ENCODE peak calls at places on chromosomes 4 and X, in nine cellular contexts. One of them, this sample, is unnamed. For H3K9me3, the result is how much of the 10 kb centered on the place peaks cover.

GRCh38 chrX:134741801-134742200 is 83.5 kb upstream of the PLAC1 start:
- DNase-seq in prostate gland: no peak
- DNase-seq in GM12878: no peak
- DNase-seq in stomach: no peak
- DNase-seq in upper lobe of left lung: no peak
- DNase-seq in breast epithelium: no peak
- DNase-seq in SK-N-MC: no peak
- DNase-seq in transverse colon: no peak
- DNase-seq in spleen: no peak
- DNase-seq in this sample: no peak

GRCh38 chrX:109793191-109793590 is 60.1 kb upstream of the ACSL4 start:
- DNase-seq in prostate gland: no peak
- DNase-seq in GM12878: no peak
- DNase-seq in stomach: no peak
- DNase-seq in upper lobe of left lung: no peak
- DNase-seq in breast epithelium: no peak
- DNase-seq in SK-N-MC: no peak
- DNase-seq in transverse colon: no peak
- DNase-seq in spleen: no peak
- DNase-seq in this sample: no peak

GRCh38 chr4:78496021-78496643 is 55.4 kb upstream of the ANXA3 start:
- DNase-seq in prostate gland: no peak
- DNase-seq in GM12878: no peak
- DNase-seq in stomach: no peak
- DNase-seq in upper lobe of left lung: no peak
- DNase-seq in breast epithelium: no peak
- DNase-seq in SK-N-MC: no peak
- DNase-seq in transverse colon: no peak
- DNase-seq in spleen: no peak
- DNase-seq in this sample: no peak

GRCh38 chr4:128286474-128287158 is 997 bp downstream of the PGRMC2 start:
- DNase-seq in prostate gland: peak
- DNase-seq in GM12878: no peak
- DNase-seq in stomach: no peak
- DNase-seq in upper lobe of left lung: no peak
- DNase-seq in breast epithelium: no peak
- DNase-seq in SK-N-MC: no peak
- DNase-seq in transverse colon: no peak
- DNase-seq in spleen: no peak
- DNase-seq in this sample: no peak

GRCh38 chr4:20625460-20625859 is 74.8 kb upstream of the PACRGL start:
- DNase-seq in prostate gland: no peak
- DNase-seq in GM12878: no peak
- DNase-seq in stomach: no peak
- DNase-seq in upper lobe of left lung: no peak
- DNase-seq in breast epithelium: no peak
- DNase-seq in SK-N-MC: no peak
- DNase-seq in transverse colon: peak
- DNase-seq in spleen: no peak
- DNase-seq in this sample: no peak

GRCh38 chr4:36712013-36712412 is 430.6 kb downstream of the DTHD1 start:
- DNase-seq in prostate gland: no peak
- DNase-seq in GM12878: no peak
- DNase-seq in stomach: no peak
- DNase-seq in upper lobe of left lung: no peak
- DNase-seq in breast epithelium: no peak
- DNase-seq in SK-N-MC: no peak
- DNase-seq in transverse colon: no peak
- DNase-seq in spleen: no peak
- DNase-seq in this sample: no peak

GRCh38 chr4:102354671-102355454 is 9.6 kb upstream of the SLC39A8 start:
- DNase-seq in prostate gland: no peak
- DNase-seq in GM12878: no peak
- DNase-seq in stomach: no peak
- DNase-seq in upper lobe of left lung: no peak
- DNase-seq in breast epithelium: no peak
- DNase-seq in SK-N-MC: peak
- DNase-seq in transverse colon: no peak
- DNase-seq in spleen: no peak
- DNase-seq in this sample: no peak

GRCh38 chr4:56755901-56756300 is 65.6 kb downstream of the SPINK2 start:
- DNase-seq in prostate gland: no peak
- DNase-seq in GM12878: no peak
- DNase-seq in stomach: no peak
- DNase-seq in upper lobe of left lung: no peak
- DNase-seq in breast epithelium: no peak
- DNase-seq in SK-N-MC: no peak
- DNase-seq in transverse colon: no peak
- DNase-seq in spleen: no peak
- DNase-seq in this sample: no peak

GRCh38 chr4:16695896-16696295 is 202.5 kb downstream of the LDB2 start:
- DNase-seq in prostate gland: no peak
- DNase-seq in GM12878: no peak
- DNase-seq in stomach: no peak
- DNase-seq in upper lobe of left lung: no peak
- DNase-seq in breast epithelium: no peak
- DNase-seq in SK-N-MC: no peak
- DNase-seq in transverse colon: no peak
- DNase-seq in spleen: no peak
- DNase-seq in this sample: no peak

GRCh38 chrX:84709987-84710386 is 207.7 kb upstream of the HDX start:
- DNase-seq in prostate gland: no peak
- DNase-seq in GM12878: no peak
- DNase-seq in stomach: no peak
- DNase-seq in upper lobe of left lung: no peak
- DNase-seq in breast epithelium: no peak
- DNase-seq in SK-N-MC: no peak
- DNase-seq in transverse colon: no peak
- DNase-seq in spleen: no peak
- DNase-seq in this sample: no peak

GRCh38 chr4:165714650-165715049 is 158.4 kb upstream of the TLL1 start:
- DNase-seq in prostate gland: no peak
- DNase-seq in GM12878: no peak
- DNase-seq in stomach: no peak
- DNase-seq in upper lobe of left lung: no peak
- DNase-seq in breast epithelium: no peak
- DNase-seq in SK-N-MC: no peak
- DNase-seq in transverse colon: no peak
- DNase-seq in spleen: no peak
- DNase-seq in this sample: no peak

GRCh38 chrX:124203311-124203710 is 129.1 kb upstream of the TEX13D start:
- DNase-seq in prostate gland: no peak
- DNase-seq in GM12878: no peak
- DNase-seq in stomach: no peak
- DNase-seq in upper lobe of left lung: no peak
- DNase-seq in breast epithelium: no peak
- DNase-seq in SK-N-MC: no peak
- DNase-seq in transverse colon: no peak
- DNase-seq in spleen: no peak
- DNase-seq in this sample: no peak

GRCh38 chr4:38409852-38410251 is 254.1 kb upstream of the KLF3 start:
- DNase-seq in prostate gland: no peak
- DNase-seq in GM12878: no peak
- DNase-seq in stomach: no peak
- DNase-seq in upper lobe of left lung: no peak
- DNase-seq in breast epithelium: no peak
- DNase-seq in SK-N-MC: no peak
- DNase-seq in transverse colon: no peak
- DNase-seq in spleen: no peak
- DNase-seq in this sample: no peak

GRCh38 chrX:42803320-42803719 is 25.4 kb upstream of the PPP1R2C start:
- DNase-seq in prostate gland: no peak
- DNase-seq in GM12878: no peak
- DNase-seq in stomach: no peak
- DNase-seq in upper lobe of left lung: no peak
- DNase-seq in breast epithelium: no peak
- DNase-seq in SK-N-MC: no peak
- DNase-seq in transverse colon: no peak
- DNase-seq in spleen: no peak
- DNase-seq in this sample: no peak

GRCh38 chr4:74504212-74504611 is 59.3 kb downstream of the AREG start:
- DNase-seq in prostate gland: no peak
- DNase-seq in GM12878: no peak
- DNase-seq in stomach: no peak
- DNase-seq in upper lobe of left lung: no peak
- DNase-seq in breast epithelium: no peak
- DNase-seq in SK-N-MC: no peak
- DNase-seq in transverse colon: no peak
- DNase-seq in spleen: no peak
- DNase-seq in this sample: no peak

GRCh38 chr4:119873132-119873531 is 193.5 kb downstream of the MAD2L1 start:
- DNase-seq in prostate gland: no peak
- DNase-seq in GM12878: no peak
- DNase-seq in stomach: no peak
- DNase-seq in upper lobe of left lung: no peak
- DNase-seq in breast epithelium: no peak
- DNase-seq in SK-N-MC: no peak
- DNase-seq in transverse colon: no peak
- DNase-seq in spleen: no peak
- DNase-seq in this sample: no peak

GRCh38 chr4:98794565-98795205 is 134.2 kb downstream of the EIF4E start:
- DNase-seq in prostate gland: no peak
- DNase-seq in GM12878: no peak
- DNase-seq in stomach: no peak
- DNase-seq in upper lobe of left lung: no peak
- DNase-seq in breast epithelium: no peak
- DNase-seq in SK-N-MC: peak
- DNase-seq in transverse colon: no peak
- DNase-seq in spleen: no peak
- DNase-seq in this sample: no peak

GRCh38 chrX:39519213-39519544 is 578.6 kb downstream of the BCOR start:
- DNase-seq in prostate gland: peak
- DNase-seq in GM12878: no peak
- DNase-seq in stomach: peak
- DNase-seq in upper lobe of left lung: no peak
- DNase-seq in breast epithelium: no peak
- DNase-seq in SK-N-MC: peak
- DNase-seq in transverse colon: no peak
- DNase-seq in spleen: no peak
- DNase-seq in this sample: no peak

GRCh38 chr4:98113005-98113404 is 30.3 kb downstream of the STPG2 start:
- DNase-seq in prostate gland: no peak
- DNase-seq in GM12878: no peak
- DNase-seq in stomach: no peak
- DNase-seq in upper lobe of left lung: no peak
- DNase-seq in breast epithelium: no peak
- DNase-seq in SK-N-MC: peak
- DNase-seq in transverse colon: no peak
- DNase-seq in spleen: no peak
- DNase-seq in this sample: no peak

GRCh38 chrX:123153846-123154335 is 30.2 kb upstream of the GRIA3 start:
- DNase-seq in prostate gland: no peak
- DNase-seq in GM12878: no peak
- DNase-seq in stomach: no peak
- DNase-seq in upper lobe of left lung: no peak
- DNase-seq in breast epithelium: no peak
- DNase-seq in SK-N-MC: no peak
- DNase-seq in transverse colon: no peak
- DNase-seq in spleen: no peak
- DNase-seq in this sample: no peak

GRCh38 chr4:116362603-116363002 is 722.8 kb downstream of the TRAM1L1 start:
- DNase-seq in prostate gland: no peak
- DNase-seq in GM12878: no peak
- DNase-seq in stomach: no peak
- DNase-seq in upper lobe of left lung: no peak
- DNase-seq in breast epithelium: no peak
- DNase-seq in SK-N-MC: no peak
- DNase-seq in transverse colon: no peak
- DNase-seq in spleen: no peak
- DNase-seq in this sample: no peak
- TF ChIP-seq POLR2AphosphoS5 in prostate gland: no peak
- TF ChIP-seq POLR2AphosphoS5 in GM12878: no peak
- TF ChIP-seq POLR2AphosphoS5 in stomach: no peak
- TF ChIP-seq POLR2AphosphoS5 in upper lobe of left lung: no peak
- TF ChIP-seq POLR2AphosphoS5 in breast epithelium: no peak
- TF ChIP-seq POLR2AphosphoS5 in SK-N-MC: no peak
- TF ChIP-seq POLR2AphosphoS5 in transverse colon: no peak
- TF ChIP-seq POLR2AphosphoS5 in spleen: no peak
- TF ChIP-seq POLR2AphosphoS5 in this sample: no peak

GRCh38 chr4:256492-256891 is 48.8 kb downstream of the ZNF732 start:
- DNase-seq in prostate gland: no peak
- DNase-seq in GM12878: no peak
- DNase-seq in stomach: no peak
- DNase-seq in upper lobe of left lung: peak
- DNase-seq in breast epithelium: no peak
- DNase-seq in SK-N-MC: no peak
- DNase-seq in transverse colon: no peak
- DNase-seq in spleen: no peak
- DNase-seq in this sample: no peak
- H3K9me3 ChIP-seq in prostate gland: under half
- H3K9me3 ChIP-seq in GM12878: under half
- H3K9me3 ChIP-seq in stomach: under half
- H3K9me3 ChIP-seq in upper lobe of left lung: half or more
- H3K9me3 ChIP-seq in breast epithelium: half or more
- H3K9me3 ChIP-seq in SK-N-MC: under half
- H3K9me3 ChIP-seq in transverse colon: half or more
- H3K9me3 ChIP-seq in spleen: half or more
- H3K9me3 ChIP-seq in this sample: under half

DNA sequence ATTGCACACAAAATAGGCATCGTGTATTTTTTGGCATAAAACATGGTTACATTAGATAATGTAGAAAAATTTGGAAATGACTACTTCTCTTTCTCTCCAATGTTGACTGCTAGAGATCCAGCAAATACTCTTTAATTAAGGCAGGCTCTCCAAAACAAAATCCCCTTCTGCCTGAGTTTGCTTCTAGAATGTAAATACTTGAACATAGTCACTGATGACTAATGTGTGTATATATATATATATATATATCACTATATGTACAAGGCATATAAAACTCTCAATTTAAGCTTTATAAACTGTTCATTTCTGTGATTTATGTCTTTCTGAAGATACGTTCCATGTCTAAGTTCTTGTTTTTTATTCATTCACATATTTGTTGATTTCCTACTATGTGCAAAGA is 67.2 kb upstream of the CAMK2D start:
- DNase-seq in prostate gland: no peak
- DNase-seq in GM12878: no peak
- DNase-seq in stomach: no peak
- DNase-seq in upper lobe of left lung: no peak
- DNase-seq in breast epithelium: no peak
- DNase-seq in SK-N-MC: no peak
- DNase-seq in transverse colon: no peak
- DNase-seq in spleen: no peak
- DNase-seq in this sample: no peak
- TF ChIP-seq POLR2AphosphoS5 in prostate gland: no peak
- TF ChIP-seq POLR2AphosphoS5 in GM12878: no peak
- TF ChIP-seq POLR2AphosphoS5 in stomach: no peak
- TF ChIP-seq POLR2AphosphoS5 in upper lobe of left lung: no peak
- TF ChIP-seq POLR2AphosphoS5 in breast epithelium: no peak
- TF ChIP-seq POLR2AphosphoS5 in SK-N-MC: no peak
- TF ChIP-seq POLR2AphosphoS5 in transverse colon: no peak
- TF ChIP-seq POLR2AphosphoS5 in spleen: no peak
- TF ChIP-seq POLR2AphosphoS5 in this sample: no peak

DNA sequence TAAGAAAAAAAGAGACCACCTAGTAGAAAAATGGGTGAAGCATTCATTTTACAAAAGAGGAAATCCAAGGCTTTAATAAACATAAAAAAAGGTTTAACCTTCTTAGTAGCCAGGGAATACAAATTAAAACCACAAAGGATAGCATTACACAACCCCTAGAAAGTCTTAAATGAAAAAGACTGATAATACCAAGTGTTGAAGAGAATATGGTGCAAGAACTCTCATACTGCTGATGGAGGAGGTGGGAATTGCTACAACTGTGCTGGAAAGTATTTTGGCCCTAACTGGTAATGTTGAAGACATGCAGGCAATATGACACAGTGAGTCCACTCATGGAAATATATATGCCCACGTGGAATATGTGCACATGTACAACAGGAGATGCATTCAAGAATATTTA is 22.5 kb downstream of the ZNF41 start:
- DNase-seq in prostate gland: no peak
- DNase-seq in GM12878: no peak
- DNase-seq in stomach: no peak
- DNase-seq in upper lobe of left lung: no peak
- DNase-seq in breast epithelium: no peak
- DNase-seq in SK-N-MC: no peak
- DNase-seq in transverse colon: no peak
- DNase-seq in spleen: no peak
- DNase-seq in this sample: no peak
- H3K9me3 ChIP-seq in prostate gland: under half
- H3K9me3 ChIP-seq in GM12878: under half
- H3K9me3 ChIP-seq in stomach: under half
- H3K9me3 ChIP-seq in upper lobe of left lung: under half
- H3K9me3 ChIP-seq in breast epithelium: under half
- H3K9me3 ChIP-seq in SK-N-MC: under half
- H3K9me3 ChIP-seq in transverse colon: under half
- H3K9me3 ChIP-seq in spleen: under half
- H3K9me3 ChIP-seq in this sample: under half